ENCODE peak calls at places on chromosomes 3 and 15, in eight cellular contexts. E is memory B cell, G is HFF-Myc, Q is aorta, F is bronchial epithelial cell, P is immature natural killer cell, C is SW480, J is endothelial cell. O is an unnamed sample.

GRCh38 chr3:149273096-149273751 is 51.6 kb upstream of the CP start:
- DNase-seq in E (peak), G (peak), Q (no peak), F (peak), P (peak), C (peak), J (peak), O (no peak)

GRCh38 chr3:152388631-152389030 is 119.9 kb downstream of the MBNL1 start:
- DNase-seq in E (no peak), G (no peak), Q (no peak), F (peak), P (no peak), C (no peak), J (no peak), O (no peak)

GRCh38 chr3:61894988-61895935 is 333.9 kb downstream of the PTPRG start:
- DNase-seq in E (peak), G (peak), Q (peak), F (peak), P (peak), C (peak), J (no peak), O (no peak)

GRCh38 chr15:69526086-69526485 is 73.5 kb downstream of the RPLP1 start:
- DNase-seq in E (no peak), G (no peak), Q (peak), F (no peak), P (no peak), C (no peak), J (no peak), O (no peak)

GRCh38 chr3:151156618-151157216 is 46.3 kb downstream of the GPR171 start:
- DNase-seq in E (no peak), G (peak), Q (no peak), F (peak), P (no peak), C (peak), J (peak), O (no peak)

GRCh38 chr15:61655881-61656280 is 404.4 kb downstream of the VPS13C start:
- DNase-seq in E (no peak), G (no peak), Q (no peak), F (no peak), P (no peak), C (no peak), J (no peak), O (no peak)

GRCh38 chr15:42018306-42019224 is 2.3 kb downstream of the PLA2G4E start:
- DNase-seq in E (no peak), G (no peak), Q (no peak), F (no peak), P (no peak), C (no peak), J (no peak), O (no peak)

GRCh38 chr3:70580021-70580420 is 267.6 kb upstream of the MDFIC2 start:
- DNase-seq in E (no peak), G (no peak), Q (no peak), F (peak), P (no peak), C (no peak), J (no peak), O (no peak)

GRCh38 chr15:29043731-29044485 is 158.1 kb downstream of the APBA2 start:
- DNase-seq in E (no peak), G (no peak), Q (no peak), F (no peak), P (no peak), C (no peak), J (no peak), O (no peak)

O was measured in T-helper 1 cell.